ENCODE peak calls at places on chromosomes 5 and 9, in five cellular contexts. V, F, B, M and C are unnamed samples.

GRCh38 chr5:164277720-164278119 is 772.3 kb downstream of the MAT2B start:
- DNase-seq in B (no peak), V (no peak), F (no peak), M (no peak), C (no peak)

GRCh38 chr9:133732351-133733073 is 5.6 kb downstream of the SARDH start:
- DNase-seq in M (no peak), V (no peak), B (no peak), F (no peak), C (no peak)

GRCh38 chr9:133058550-133059320 is 3.0 kb upstream of the CEL start:
- DNase-seq in M (no peak), F (no peak), V (no peak), B (no peak), C (no peak)

GRCh38 chr9:93397664-93398381 is 53.7 kb upstream of the FAM120A start:
- DNase-seq in M (no peak), B (no peak), V (no peak), F (no peak), C (no peak)

GRCh38 chr5:54654211-54654610 is 136.7 kb downstream of the SNX18 start:
- DNase-seq in F (no peak), V (no peak), M (no peak), B (no peak), C (no peak)

GRCh38 chr9:72363908-72364678 is 915 bp downstream of the ZFAND5 start:
- DNase-seq in F (peak), M (peak), V (peak), B (peak), C (no peak)

GRCh38 chr9:37338218-37338617 is 84.3 kb upstream of the GRHPR start:
- DNase-seq in F (no peak), V (no peak), B (no peak), M (no peak), C (no peak)

GRCh38 chr5:177370488-177371119 is 12.9 kb downstream of the RGS14 start:
- DNase-seq in V (no peak), F (peak), B (peak), M (peak), C (peak)

GRCh38 chr5:91032125-91032524 is 351.0 kb downstream of the ARRDC3 start:
- DNase-seq in V (no peak), M (no peak), F (no peak), B (no peak), C (no peak)

GRCh38 chr5:149552038-149552494 is 827 bp upstream of the CSNK1A1 start:
- DNase-seq in B (no peak), M (no peak), V (no peak), F (no peak), C (no peak)